ENCODE peak calls at places on chromosomes 16 and 17, in six cellular contexts. S, H, G, A, K and O are unnamed samples.

GRCh38 chr16:1156983-1157638 is 4.2 kb downstream of the CACNA1H start:
- DNase-seq in G (no peak), S (no peak), A (no peak), H (no peak), K (no peak), O (no peak)

GRCh38 chr16:193441-193840 is 13.2 kb downstream of the HBQ1 start:
- DNase-seq in G (no peak), A (no peak), S (no peak), K (no peak), H (no peak), O (no peak)

GRCh38 chr17:67431210-67432015 is 54.3 kb downstream of the PITPNC1 start:
- DNase-seq in A (no peak), H (no peak), G (no peak), S (peak), K (no peak), O (peak)

GRCh38 chr16:72072514-72073342 is 9.7 kb downstream of the HPR start:
- DNase-seq in K (peak), A (no peak), S (peak), G (peak), H (no peak), O (peak)

GRCh38 chr17:29376667-29377268 is 13.4 kb upstream of the TAOK1 start:
- DNase-seq in G (peak), H (no peak), K (peak), S (peak), A (no peak), O (peak)

GRCh38 chr16:11080999-11081630 is 136.8 kb downstream of the CLEC16A start:
- DNase-seq in G (no peak), H (no peak), K (no peak), A (no peak), S (no peak), O (no peak)

GRCh38 chr16:50709061-50709695 is 15.8 kb downstream of the NOD2 start:
- DNase-seq in K (no peak), S (no peak), G (peak), A (no peak), H (no peak), O (no peak)

GRCh38 chr16:10087151-10087550 is 95.1 kb downstream of the GRIN2A start:
- DNase-seq in H (no peak), A (no peak), G (no peak), S (no peak), K (no peak), O (no peak)

GRCh38 chr17:68709995-68710780 is 109.0 kb upstream of the FAM20A start:
- DNase-seq in A (no peak), G (no peak), S (peak), K (no peak), H (no peak), O (no peak)

GRCh38 chr16:3590736-3591435 is 13.7 kb upstream of the NLRC3 start:
- DNase-seq in H (no peak), S (no peak), A (no peak), K (no peak), G (no peak), O (no peak)

GRCh38 chr17:80512233-80512632 is 32.4 kb upstream of the RPTOR start:
- DNase-seq in G (no peak), H (no peak), S (peak), K (no peak), A (no peak), O (no peak)

GRCh38 chr17:57211010-57211411 is 45.3 kb upstream of the MSI2 start:
- DNase-seq in S (peak), G (no peak), H (no peak), A (no peak), K (no peak), O (no peak)

GRCh38 chr17:5325851-5326250 is 43.8 kb downstream of the RABEP1 start:
- DNase-seq in A (no peak), H (no peak), K (no peak), G (no peak), S (no peak), O (no peak)

GRCh38 chr17:35051579-35052239 is 11.8 kb downstream of the RFFL start:
- DNase-seq in A (no peak), S (peak), H (no peak), K (peak), G (no peak), O (peak)

GRCh38 chr17:78529251-78529650 is 47.9 kb downstream of the DNAH17 start:
- DNase-seq in A (no peak), S (no peak), G (no peak), K (no peak), H (no peak), O (no peak)

GRCh38 chr17:8212312-8213180 is 2.2 kb upstream of the AURKB start:
- DNase-seq in A (no peak), S (peak), K (no peak), H (no peak), G (no peak), O (no peak)

GRCh38 chr17:81186203-81186602 is 20.2 kb upstream of the AATK start:
- DNase-seq in G (no peak), S (no peak), A (no peak), K (no peak), H (no peak), O (no peak)

GRCh38 chr16:67547423-67548264 is 14.7 kb upstream of the CTCF start:
- DNase-seq in A (no peak), S (no peak), G (no peak), K (no peak), H (peak), O (no peak)

GRCh38 chr17:10651927-10652326 is 5.2 kb downstream of the MYH3 start:
- DNase-seq in G (no peak), S (no peak), H (no peak), A (no peak), K (no peak), O (no peak)

GRCh38 chr17:79087428-79088143 is 13.0 kb downstream of the ENGASE start:
- DNase-seq in S (peak), K (peak), G (peak), A (peak), H (peak), O (peak)

GRCh38 chr17:27352481-27353460 is 58.9 kb downstream of the WSB1 start:
- DNase-seq in G (peak), S (peak), K (no peak), A (no peak), H (no peak), O (peak)

GRCh38 chr16:67758966-67759365 is 39.9 kb upstream of the GFOD2 start:
- DNase-seq in K (no peak), G (no peak), H (no peak), A (no peak), S (no peak), O (no peak)

GRCh38 chr16:83901101-83901500 is 2.2 kb downstream of the MLYCD start:
- DNase-seq in A (no peak), G (no peak), H (no peak), S (peak), K (no peak), O (no peak)

GRCh38 chr16:12896562-12896961 is 4.8 kb upstream of the SHISA9 start:
- DNase-seq in K (no peak), S (peak), H (no peak), A (no peak), G (no peak), O (peak)